ENCODE peak calls at places on chromosome 6, in five cellular contexts. J is RWPE1; H is activated effector memory CD4-positive, alpha-beta T cell treated with anti-CD3 and anti-CD28 coated beads, Interleukin-2, amount 50 U/mL, for 16 hours; D is AG08396; E is uterus. F is an unnamed sample.

GRCh38 chr6:101716810-101717209 is 323.3 kb downstream of the GRIK2 start:
- DNase-seq in D (no peak), H (no peak), E (no peak), J (no peak), F (no peak)

GRCh38 chr6:132820629-132821381 is 6.4 kb downstream of the RPS12 start:
- DNase-seq in J (no peak), D (no peak), H (no peak), E (no peak), F (peak)

GRCh38 chr6:96086745-96087144 is 71.0 kb downstream of the FUT9 start:
- DNase-seq in D (no peak), J (no peak), H (no peak), E (no peak), F (no peak)

GRCh38 chr6:135162678-135163439 is 18.2 kb upstream of the MYB start:
- DNase-seq in J (no peak), D (peak), E (no peak), H (peak), F (peak)

GRCh38 chr6:54586251-54586650 is 260.3 kb upstream of the FAM83B start:
- DNase-seq in H (no peak), E (no peak), J (peak), D (no peak), F (no peak)

GRCh38 chr6:20851795-20852194 is 317.5 kb downstream of the CDKAL1 start:
- DNase-seq in E (no peak), H (no peak), D (no peak), J (no peak), F (no peak)

GRCh38 chr6:139020689-139021088 is 7.9 kb upstream of the ABRACL start:
- DNase-seq in H (no peak), D (no peak), J (no peak), E (no peak), F (no peak)

GRCh38 chr6:137659871-137660270 is 165.7 kb upstream of the OLIG3 start:
- DNase-seq in D (no peak), E (no peak), J (no peak), H (no peak), F (no peak)

GRCh38 chr6:1574083-1574761 is 35.5 kb upstream of the FOXC1 start:
- DNase-seq in J (no peak), E (no peak), H (no peak), D (no peak), F (no peak)

GRCh38 chr6:42365021-42365420 is 86.7 kb downstream of the TRERF1 start:
- DNase-seq in D (no peak), J (no peak), E (no peak), H (peak), F (no peak)

GRCh38 chr6:45537539-45537938 is 159.8 kb upstream of the SUPT3H start:
- DNase-seq in J (no peak), E (no peak), D (no peak), H (no peak), F (no peak)

GRCh38 chr6:14875678-14876063 is 370.2 kb upstream of the JARID2 start:
- DNase-seq in D (no peak), E (no peak), J (no peak), H (no peak), F (no peak)

GRCh38 chr6:13672904-13673303 is 38.7 kb downstream of the RANBP9 start:
- DNase-seq in E (no peak), H (no peak), J (no peak), D (no peak), F (no peak)

GRCh38 chr6:137416376-137417109 is 77.7 kb downstream of the OLIG3 start:
- DNase-seq in H (no peak), E (no peak), D (peak), J (no peak), F (peak)

GRCh38 chr6:55726144-55726543 is 147.2 kb upstream of the HMGCLL1 start:
- DNase-seq in H (no peak), E (no peak), D (no peak), J (no peak), F (peak)

GRCh38 chr6:136541395-136541794 is 8.8 kb downstream of the MAP7 start:
- DNase-seq in E (no peak), H (no peak), J (no peak), D (no peak), F (no peak)

GRCh38 chr6:28802417-28803336 is 121.1 kb downstream of the TRIM27 start:
- DNase-seq in E (no peak), J (peak), D (no peak), H (no peak), F (peak)

GRCh38 chr6:153214439-153214838 is 83.4 kb upstream of the RGS17 start:
- DNase-seq in J (no peak), E (no peak), D (no peak), H (no peak), F (no peak)

GRCh38 chr6:17885079-17885478 is 102.4 kb downstream of the KIF13A start:
- DNase-seq in D (no peak), J (no peak), E (no peak), H (no peak), F (peak)

GRCh38 chr6:149834513-149835481 is 29.4 kb downstream of the LRP11 start:
- DNase-seq in E (peak), H (peak), J (peak), D (peak), F (peak)

GRCh38 chr6:124958759-124959354 is 3.4 kb upstream of the RNF217 start:
- DNase-seq in D (no peak), E (no peak), J (no peak), H (no peak), F (peak)

GRCh38 chr6:44940367-44940766 is 387.8 kb upstream of the RUNX2 start:
- DNase-seq in E (no peak), J (no peak), D (no peak), H (no peak), F (no peak)

GRCh38 chr6:123715243-123715863 is 78.6 kb upstream of the TRDN start:
- DNase-seq in H (no peak), E (no peak), J (peak), D (no peak), F (peak)

GRCh38 chr6:9516207-9516606 is 898.7 kb downstream of the TFAP2A start:
- DNase-seq in J (peak), D (peak), H (no peak), E (no peak), F (peak)

GRCh38 chr6:107460074-107460631 is 789 bp upstream of the PDSS2 start:
- DNase-seq in H (no peak), J (peak), E (no peak), D (no peak), F (no peak)

GRCh38 chr6:19719691-19720127 is 117.5 kb upstream of the ID4 start:
- DNase-seq in J (no peak), E (no peak), H (no peak), D (peak), F (peak)

GRCh38 chr6:149936743-149937142 is 5.1 kb upstream of the ULBP2 start:
- DNase-seq in J (no peak), E (no peak), D (no peak), H (peak), F (no peak)

GRCh38 chr6:24431045-24431451 is 28.3 kb downstream of the MRS2 start:
- DNase-seq in H (peak), E (no peak), D (peak), J (peak), F (peak)

GRCh38 chr6:133062702-133063319 is 178.3 kb upstream of the EYA4 start:
- DNase-seq in H (no peak), E (no peak), D (no peak), J (no peak), F (peak)

GRCh38 chr6:140779341-140779740 is 1353.4 kb upstream of the GJE1 start:
- DNase-seq in H (no peak), D (no peak), J (peak), E (no peak), F (peak)

GRCh38 chr6:35960192-35960591 is 39.3 kb upstream of the SRPK1 start:
- DNase-seq in J (no peak), H (no peak), E (no peak), D (no peak), F (no peak)

GRCh38 chr6:80217799-80218198 is 111.3 kb downstream of the BCKDHB start:
- DNase-seq in H (no peak), E (no peak), D (no peak), J (no peak), F (no peak)

GRCh38 chr6:4055420-4056041 is 23.4 kb downstream of the FAM217A start:
- DNase-seq in D (peak), J (peak), E (no peak), H (no peak), F (peak)

GRCh38 chr6:168884646-168885086 is 369.0 kb downstream of the THBS2 start:
- DNase-seq in J (peak), H (peak), E (peak), D (peak), F (peak)

GRCh38 chr6:133040025-133040838 is 200.9 kb upstream of the EYA4 start:
- DNase-seq in H (no peak), E (no peak), D (peak), J (peak), F (peak)

GRCh38 chr6:28929887-28930620 is 6.3 kb upstream of the TRIM27 start:
- DNase-seq in D (no peak), E (no peak), H (no peak), J (no peak), F (no peak)

GRCh38 chr6:17986656-17987575 is 519 bp downstream of the KIF13A start:
- DNase-seq in H (no peak), D (peak), E (peak), J (peak), F (peak)